ENCODE peak calls at places on chromosome 14, in ten cellular contexts. One of them, this sample, is unnamed.

GRCh38 chr14:103023881-103024473 is 33.4 kb downstream of the CDC42BPB start:
- DNase-seq in lung: no peak
- DNase-seq in tibial artery: no peak
- DNase-seq in GM23248: peak; percentile 88
- DNase-seq in transverse colon: no peak
- DNase-seq in upper lobe of right lung: no peak
- DNase-seq in kidney: no peak
- DNase-seq in lower lobe of right lung: no peak
- DNase-seq in effector memory CD4-positive, alpha-beta T cell: no peak
- DNase-seq in BJ: no peak
- DNase-seq in this sample: no peak

GRCh38 chr14:88140874-88141273 is 135.9 kb downstream of the GPR65 start:
- DNase-seq in transverse colon: no peak
- DNase-seq in effector memory CD4-positive, alpha-beta T cell: no peak
- DNase-seq in kidney: no peak
- DNase-seq in BJ: no peak
- DNase-seq in tibial artery: no peak
- DNase-seq in GM23248: no peak
- DNase-seq in lung: no peak
- DNase-seq in lower lobe of right lung: no peak
- DNase-seq in upper lobe of right lung: no peak
- DNase-seq in this sample: no peak

GRCh38 chr14:50070840-50071548 is 45.4 kb downstream of the VCPKMT start:
- DNase-seq in upper lobe of right lung: no peak
- DNase-seq in transverse colon: no peak
- DNase-seq in BJ: no peak
- DNase-seq in effector memory CD4-positive, alpha-beta T cell: no peak
- DNase-seq in lower lobe of right lung: no peak
- DNase-seq in kidney: no peak
- DNase-seq in GM23248: no peak
- DNase-seq in lung: no peak
- DNase-seq in tibial artery: no peak
- DNase-seq in this sample: no peak

GRCh38 chr14:91163316-91163715 is 49.4 kb downstream of the DGLUCY start:
- DNase-seq in effector memory CD4-positive, alpha-beta T cell: no peak
- DNase-seq in tibial artery: no peak
- DNase-seq in upper lobe of right lung: no peak
- DNase-seq in transverse colon: no peak
- DNase-seq in lower lobe of right lung: no peak
- DNase-seq in BJ: no peak
- DNase-seq in GM23248: no peak
- DNase-seq in kidney: no peak
- DNase-seq in lung: no peak
- DNase-seq in this sample: no peak

GRCh38 chr14:105300542-105301102 is at the start of gene BRF1:
- DNase-seq in effector memory CD4-positive, alpha-beta T cell: peak; percentile 94
- DNase-seq in upper lobe of right lung: peak; percentile 99
- DNase-seq in BJ: no peak
- DNase-seq in transverse colon: peak; percentile 97
- DNase-seq in tibial artery: peak; percentile 97
- DNase-seq in lung: peak; percentile 94
- DNase-seq in lower lobe of right lung: peak; percentile 97
- DNase-seq in kidney: peak; percentile 99
- DNase-seq in GM23248: peak; percentile 96
- DNase-seq in this sample: peak; percentile 94

GRCh38 chr14:79040742-79041249 is 870.6 kb downstream of the NRXN3 start:
- DNase-seq in GM23248: no peak
- DNase-seq in upper lobe of right lung: no peak
- DNase-seq in transverse colon: no peak
- DNase-seq in BJ: no peak
- DNase-seq in lower lobe of right lung: no peak
- DNase-seq in tibial artery: no peak
- DNase-seq in effector memory CD4-positive, alpha-beta T cell: no peak
- DNase-seq in lung: no peak
- DNase-seq in kidney: no peak
- DNase-seq in this sample: no peak

GRCh38 chr14:64598404-64598803 is 48.6 kb downstream of the PPP1R36 start:
- DNase-seq in lung: no peak
- DNase-seq in lower lobe of right lung: no peak
- DNase-seq in kidney: no peak
- DNase-seq in GM23248: no peak
- DNase-seq in tibial artery: no peak
- DNase-seq in effector memory CD4-positive, alpha-beta T cell: no peak
- DNase-seq in BJ: no peak
- DNase-seq in transverse colon: no peak
- DNase-seq in upper lobe of right lung: no peak
- DNase-seq in this sample: no peak

GRCh38 chr14:104224516-104225281 is 86.3 kb downstream of the KIF26A start:
- DNase-seq in tibial artery: no peak
- DNase-seq in kidney: peak; percentile 80
- DNase-seq in transverse colon: peak; percentile 60
- DNase-seq in lung: no peak
- DNase-seq in effector memory CD4-positive, alpha-beta T cell: no peak
- DNase-seq in upper lobe of right lung: no peak
- DNase-seq in BJ: no peak
- DNase-seq in GM23248: no peak
- DNase-seq in lower lobe of right lung: peak; percentile 51
- DNase-seq in this sample: peak; percentile 64

GRCh38 chr14:93023802-93024434 is 91.8 kb downstream of the ITPK1 start:
- DNase-seq in tibial artery: no peak
- DNase-seq in lower lobe of right lung: no peak
- DNase-seq in BJ: no peak
- DNase-seq in effector memory CD4-positive, alpha-beta T cell: no peak
- DNase-seq in lung: no peak
- DNase-seq in transverse colon: no peak
- DNase-seq in upper lobe of right lung: no peak
- DNase-seq in GM23248: no peak
- DNase-seq in kidney: no peak
- DNase-seq in this sample: no peak

GRCh38 chr14:89277229-89277628 is 139.8 kb downstream of the FOXN3 start:
- DNase-seq in lung: no peak
- DNase-seq in kidney: no peak
- DNase-seq in transverse colon: no peak
- DNase-seq in GM23248: no peak
- DNase-seq in lower lobe of right lung: no peak
- DNase-seq in upper lobe of right lung: no peak
- DNase-seq in BJ: no peak
- DNase-seq in effector memory CD4-positive, alpha-beta T cell: no peak
- DNase-seq in tibial artery: peak; percentile 33
- DNase-seq in this sample: no peak

GRCh38 chr14:61437383-61437782 is 116.0 kb downstream of the PRKCH start:
- DNase-seq in BJ: no peak
- DNase-seq in lung: no peak
- DNase-seq in upper lobe of right lung: no peak
- DNase-seq in transverse colon: no peak
- DNase-seq in GM23248: no peak
- DNase-seq in effector memory CD4-positive, alpha-beta T cell: no peak
- DNase-seq in kidney: no peak
- DNase-seq in tibial artery: no peak
- DNase-seq in lower lobe of right lung: no peak
- DNase-seq in this sample: no peak

GRCh38 chr14:90606434-90606833 is 209.6 kb downstream of the CALM1 start:
- DNase-seq in tibial artery: no peak
- DNase-seq in lung: no peak
- DNase-seq in lower lobe of right lung: no peak
- DNase-seq in upper lobe of right lung: no peak
- DNase-seq in GM23248: no peak
- DNase-seq in transverse colon: no peak
- DNase-seq in BJ: no peak
- DNase-seq in effector memory CD4-positive, alpha-beta T cell: no peak
- DNase-seq in kidney: no peak
- DNase-seq in this sample: no peak

GRCh38 chr14:38074091-38074490 is 133.6 kb upstream of the SSTR1 start:
- DNase-seq in kidney: no peak
- DNase-seq in tibial artery: no peak
- DNase-seq in transverse colon: no peak
- DNase-seq in GM23248: peak; percentile 17
- DNase-seq in upper lobe of right lung: no peak
- DNase-seq in effector memory CD4-positive, alpha-beta T cell: no peak
- DNase-seq in lung: no peak
- DNase-seq in BJ: no peak
- DNase-seq in lower lobe of right lung: no peak
- DNase-seq in this sample: no peak

GRCh38 chr14:23177181-23177580 is 6.3 kb downstream of the SLC7A8 start:
- DNase-seq in transverse colon: peak; percentile 30
- DNase-seq in lower lobe of right lung: no peak
- DNase-seq in effector memory CD4-positive, alpha-beta T cell: no peak
- DNase-seq in tibial artery: no peak
- DNase-seq in lung: no peak
- DNase-seq in kidney: no peak
- DNase-seq in GM23248: no peak
- DNase-seq in BJ: no peak
- DNase-seq in upper lobe of right lung: no peak
- DNase-seq in this sample: no peak

GRCh38 chr14:22502007-22502406 is 87.0 kb downstream of the DAD1 start:
- DNase-seq in transverse colon: no peak
- DNase-seq in lower lobe of right lung: no peak
- DNase-seq in lung: peak; percentile 30
- DNase-seq in kidney: peak; percentile 65
- DNase-seq in BJ: no peak
- DNase-seq in tibial artery: no peak
- DNase-seq in upper lobe of right lung: no peak
- DNase-seq in GM23248: no peak
- DNase-seq in effector memory CD4-positive, alpha-beta T cell: no peak
- DNase-seq in this sample: no peak

GRCh38 chr14:58805057-58805456 is 167.3 kb downstream of the DACT1 start:
- DNase-seq in lung: no peak
- DNase-seq in kidney: no peak
- DNase-seq in effector memory CD4-positive, alpha-beta T cell: no peak
- DNase-seq in GM23248: peak; percentile 62
- DNase-seq in transverse colon: no peak
- DNase-seq in BJ: no peak
- DNase-seq in upper lobe of right lung: no peak
- DNase-seq in tibial artery: no peak
- DNase-seq in lower lobe of right lung: no peak
- DNase-seq in this sample: no peak

GRCh38 chr14:21902561-21903199 is 229.1 kb upstream of the OR4E1 start:
- DNase-seq in transverse colon: no peak
- DNase-seq in lower lobe of right lung: no peak
- DNase-seq in kidney: no peak
- DNase-seq in GM23248: no peak
- DNase-seq in effector memory CD4-positive, alpha-beta T cell: no peak
- DNase-seq in BJ: no peak
- DNase-seq in upper lobe of right lung: no peak
- DNase-seq in lung: no peak
- DNase-seq in tibial artery: no peak
- DNase-seq in this sample: no peak

GRCh38 chr14:69423279-69423678 is 24.8 kb downstream of the SLC39A9 start:
- DNase-seq in lower lobe of right lung: no peak
- DNase-seq in transverse colon: no peak
- DNase-seq in kidney: no peak
- DNase-seq in lung: no peak
- DNase-seq in BJ: no peak
- DNase-seq in effector memory CD4-positive, alpha-beta T cell: no peak
- DNase-seq in upper lobe of right lung: no peak
- DNase-seq in tibial artery: no peak
- DNase-seq in GM23248: peak; percentile 40
- DNase-seq in this sample: no peak

GRCh38 chr14:20970647-20970982 is 15.3 kb downstream of the RNASE2 start:
- DNase-seq in transverse colon: no peak
- DNase-seq in upper lobe of right lung: no peak
- DNase-seq in effector memory CD4-positive, alpha-beta T cell: no peak
- DNase-seq in kidney: no peak
- DNase-seq in lower lobe of right lung: no peak
- DNase-seq in tibial artery: no peak
- DNase-seq in GM23248: no peak
- DNase-seq in lung: no peak
- DNase-seq in BJ: no peak
- DNase-seq in this sample: no peak

GRCh38 chr14:73623504-73623903 is 11.2 kb downstream of the ACOT6 start:
- DNase-seq in GM23248: no peak
- DNase-seq in BJ: no peak
- DNase-seq in upper lobe of right lung: no peak
- DNase-seq in effector memory CD4-positive, alpha-beta T cell: no peak
- DNase-seq in kidney: no peak
- DNase-seq in tibial artery: no peak
- DNase-seq in transverse colon: no peak
- DNase-seq in lower lobe of right lung: no peak
- DNase-seq in lung: no peak
- DNase-seq in this sample: no peak

GRCh38 chr14:45039390-45039789 is 44.5 kb upstream of the PRPF39 start:
- DNase-seq in lower lobe of right lung: no peak
- DNase-seq in tibial artery: no peak
- DNase-seq in lung: no peak
- DNase-seq in upper lobe of right lung: no peak
- DNase-seq in transverse colon: no peak
- DNase-seq in GM23248: no peak
- DNase-seq in effector memory CD4-positive, alpha-beta T cell: no peak
- DNase-seq in kidney: no peak
- DNase-seq in BJ: no peak
- DNase-seq in this sample: no peak

GRCh38 chr14:100142073-100143040 is 17.1 kb downstream of the DEGS2 start:
- DNase-seq in GM23248: no peak
- DNase-seq in transverse colon: peak; percentile 78
- DNase-seq in kidney: no peak
- DNase-seq in lower lobe of right lung: no peak
- DNase-seq in lung: peak; percentile 45
- DNase-seq in upper lobe of right lung: peak; percentile 76
- DNase-seq in BJ: no peak
- DNase-seq in effector memory CD4-positive, alpha-beta T cell: no peak
- DNase-seq in tibial artery: no peak
- DNase-seq in this sample: peak; percentile 31
- H3K4me3 ChIP-seq in GM23248: no peak overlapping the region
- H3K4me3 ChIP-seq in transverse colon: no peak overlapping the region
- H3K4me3 ChIP-seq in kidney: no peak overlapping the region
- H3K4me3 ChIP-seq in lower lobe of right lung: peak overlapping the region; percentile 29
- H3K4me3 ChIP-seq in lung: no peak overlapping the region
- H3K4me3 ChIP-seq in upper lobe of right lung: no peak overlapping the region
- H3K4me3 ChIP-seq in BJ: no peak overlapping the region
- H3K4me3 ChIP-seq in effector memory CD4-positive, alpha-beta T cell: no peak overlapping the region
- H3K4me3 ChIP-seq in tibial artery: no peak overlapping the region
- H3K4me3 ChIP-seq in this sample: no peak overlapping the region

GRCh38 chr14:24234095-24235020 is 1.6 kb downstream of the GMPR2 start:
- DNase-seq in lung: no peak
- DNase-seq in lower lobe of right lung: no peak
- DNase-seq in effector memory CD4-positive, alpha-beta T cell: no peak
- DNase-seq in transverse colon: no peak
- DNase-seq in GM23248: no peak
- DNase-seq in upper lobe of right lung: no peak
- DNase-seq in tibial artery: no peak
- DNase-seq in kidney: no peak
- DNase-seq in BJ: no peak
- DNase-seq in this sample: no peak
- H3K4me3 ChIP-seq in lung: no peak overlapping the region
- H3K4me3 ChIP-seq in lower lobe of right lung: no peak overlapping the region
- H3K4me3 ChIP-seq in effector memory CD4-positive, alpha-beta T cell: no peak overlapping the region
- H3K4me3 ChIP-seq in transverse colon: no peak overlapping the region
- H3K4me3 ChIP-seq in GM23248: peak overlapping the region; percentile 77
- H3K4me3 ChIP-seq in upper lobe of right lung: no peak overlapping the region
- H3K4me3 ChIP-seq in tibial artery: no peak overlapping the region
- H3K4me3 ChIP-seq in kidney: no peak overlapping the region
- H3K4me3 ChIP-seq in BJ: no peak overlapping the region
- H3K4me3 ChIP-seq in this sample: no peak overlapping the region

GRCh38 chr14:33948143-33948962 is 2.5 kb downstream of the EGLN3 start:
- DNase-seq in effector memory CD4-positive, alpha-beta T cell: no peak
- DNase-seq in lower lobe of right lung: no peak
- DNase-seq in kidney: no peak
- DNase-seq in transverse colon: no peak
- DNase-seq in upper lobe of right lung: no peak
- DNase-seq in GM23248: no peak
- DNase-seq in lung: no peak
- DNase-seq in BJ: no peak
- DNase-seq in tibial artery: no peak
- DNase-seq in this sample: no peak
- H3K4me3 ChIP-seq in effector memory CD4-positive, alpha-beta T cell: no peak overlapping the region
- H3K4me3 ChIP-seq in lower lobe of right lung: peak overlapping the region; percentile 66
- H3K4me3 ChIP-seq in kidney: peak overlapping the region; percentile 72
- H3K4me3 ChIP-seq in transverse colon: no peak overlapping the region
- H3K4me3 ChIP-seq in upper lobe of right lung: peak overlapping the region; percentile 69
- H3K4me3 ChIP-seq in GM23248: no peak overlapping the region
- H3K4me3 ChIP-seq in lung: no peak overlapping the region
- H3K4me3 ChIP-seq in BJ: no peak overlapping the region
- H3K4me3 ChIP-seq in tibial artery: peak overlapping the region; percentile 87
- H3K4me3 ChIP-seq in this sample: no peak overlapping the region

GRCh38 chr14:74936151-74936550 is 13.1 kb upstream of the RPS6KL1 start:
- DNase-seq in transverse colon: no peak
- DNase-seq in BJ: no peak
- DNase-seq in upper lobe of right lung: no peak
- DNase-seq in GM23248: no peak
- DNase-seq in lung: no peak
- DNase-seq in effector memory CD4-positive, alpha-beta T cell: no peak
- DNase-seq in lower lobe of right lung: no peak
- DNase-seq in kidney: peak; percentile 40
- DNase-seq in tibial artery: no peak
- DNase-seq in this sample: no peak
- H3K4me3 ChIP-seq in transverse colon: no peak overlapping the region
- H3K4me3 ChIP-seq in BJ: no peak overlapping the region
- H3K4me3 ChIP-seq in upper lobe of right lung: no peak overlapping the region
- H3K4me3 ChIP-seq in GM23248: no peak overlapping the region
- H3K4me3 ChIP-seq in lung: no peak overlapping the region
- H3K4me3 ChIP-seq in effector memory CD4-positive, alpha-beta T cell: no peak overlapping the region
- H3K4me3 ChIP-seq in lower lobe of right lung: no peak overlapping the region
- H3K4me3 ChIP-seq in kidney: no peak overlapping the region
- H3K4me3 ChIP-seq in tibial artery: no peak overlapping the region
- H3K4me3 ChIP-seq in this sample: no peak overlapping the region

This sample was measured in ovary.